ENCODE peak calls at places on chromosomes 12 and 14, in ten cellular contexts. E is IMR-90, M is A549, Z is uterus, F is prostate gland, W is heart left ventricle, L is tibial nerve, T is GM12891, A is HCT116, C is esophagus squamous epithelium. V is an unnamed sample.

GRCh38 chr14:103724116-103724515 is 8.5 kb downstream of the ZFYVE21 start:
- DNase-seq in T (no peak), M (no peak), W (peak; percentile 68), C (no peak), F (no peak), Z (peak; percentile 63), L (peak; percentile 60), A (no peak), E (peak; percentile 36), V (no peak)

GRCh38 chr12:119176267-119177055 is 2.3 kb upstream of the HSPB8 start:
- DNase-seq in A (peak; percentile 64), T (no peak), Z (peak; percentile 97), M (peak; percentile 78), E (peak; percentile 95), W (peak; percentile 92), L (peak; percentile 72), F (peak; percentile 83), C (peak; percentile 14), V (peak; percentile 76)

GRCh38 chr12:716506-716905 is 35.9 kb upstream of the WNK1 start:
- DNase-seq in C (no peak), E (no peak), L (no peak), M (no peak), T (no peak), F (no peak), A (no peak), W (peak; percentile 55), Z (peak; percentile 67), V (no peak)

GRCh38 chr12:66596189-66596588 is 82.7 kb downstream of the GRIP1 start:
- DNase-seq in Z (no peak), W (no peak), M (no peak), C (no peak), A (no peak), E (peak; percentile 7), L (no peak), F (no peak), T (no peak), V (no peak)

GRCh38 chr12:111451649-111452129 is 46.0 kb downstream of the SH2B3 start:
- DNase-seq in M (peak; percentile 56), W (no peak), T (no peak), C (no peak), F (no peak), E (peak; percentile 59), L (no peak), Z (peak; percentile 11), A (peak; percentile 24), V (no peak)

GRCh38 chr12:14885718-14886201 is at the start of gene MGP:
- DNase-seq in W (peak; percentile 69), F (peak; percentile 35), E (peak; percentile 18), T (no peak), Z (peak; percentile 81), A (no peak), M (no peak), C (no peak), L (peak; percentile 19), V (no peak)

GRCh38 chr14:87745507-87746118 is 247.4 kb downstream of the GALC start:
- DNase-seq in F (no peak), E (peak; percentile 7), L (no peak), C (no peak), Z (no peak), T (peak; percentile 11), A (peak; percentile 3), W (no peak), M (peak; percentile 37), V (no peak)

GRCh38 chr14:60968099-60968498 is 12.8 kb downstream of the TRMT5 start:
- DNase-seq in C (no peak), L (no peak), Z (no peak), T (no peak), F (no peak), M (no peak), A (no peak), W (no peak), E (no peak), V (no peak)

GRCh38 chr12:103181366-103182152 is 224.1 kb downstream of the ASCL1 start:
- DNase-seq in Z (no peak), F (no peak), W (no peak), E (no peak), M (no peak), A (no peak), L (no peak), T (peak; percentile 8), C (no peak), V (no peak)

GRCh38 chr12:64566122-64566521 is 44.2 kb upstream of the RASSF3 start:
- DNase-seq in Z (no peak), L (no peak), F (no peak), W (no peak), M (no peak), C (no peak), A (no peak), E (peak; percentile 47), T (no peak), V (no peak)

GRCh38 chr12:122981587-122982493 is 1.4 kb downstream of the ARL6IP4 start:
- DNase-seq in F (no peak), W (peak; percentile 9), M (no peak), C (no peak), A (no peak), Z (no peak), T (no peak), L (no peak), E (no peak), V (no peak)

GRCh38 chr12:32686340-32686739 is 7.2 kb downstream of the DNM1L start:
- DNase-seq in W (no peak), E (no peak), F (no peak), Z (no peak), C (no peak), M (no peak), A (no peak), L (no peak), T (no peak), V (no peak)

GRCh38 chr14:36975834-36976233 is 196.6 kb downstream of the SLC25A21 start:
- DNase-seq in L (no peak), C (no peak), T (no peak), F (no peak), A (no peak), W (no peak), Z (no peak), M (peak; percentile 76), E (peak; percentile 25), V (no peak)

DNA sequence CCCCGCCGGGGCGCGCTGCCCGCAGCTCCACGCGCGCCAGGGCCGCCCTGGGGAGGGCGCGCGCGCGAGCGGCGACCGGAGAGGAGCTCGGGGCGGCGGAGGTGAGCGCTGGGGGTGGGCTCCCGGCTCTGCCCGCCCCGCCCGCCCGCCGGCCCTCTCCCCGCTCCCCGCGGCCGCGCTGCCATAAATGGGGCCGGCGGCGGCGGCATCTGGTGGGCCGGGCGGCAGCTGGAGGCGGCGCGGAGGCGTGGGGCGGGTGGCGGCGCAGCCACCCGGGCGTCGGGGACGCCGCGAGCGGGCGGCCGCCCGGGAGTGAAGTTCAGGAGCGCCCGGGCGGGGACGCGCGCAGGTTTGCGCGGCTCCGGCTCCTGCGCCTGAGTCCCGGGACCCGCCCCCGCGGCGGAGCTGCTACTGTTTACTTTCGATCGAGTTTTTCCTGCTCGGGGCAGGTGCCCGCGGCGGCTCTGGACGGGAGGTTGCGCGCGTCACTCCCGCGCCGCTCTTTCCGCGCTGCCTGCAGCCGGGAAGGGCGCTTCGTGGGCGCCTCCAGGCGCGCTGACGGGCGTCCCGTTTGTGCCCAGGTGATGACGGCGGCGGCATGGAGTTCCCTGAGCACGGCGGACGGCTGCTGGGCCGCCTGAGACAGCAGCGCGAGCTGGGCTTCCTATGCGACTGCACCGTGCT is at the start of gene ZBTB42:
- DNase-seq in E (peak; percentile 48), L (no peak), W (peak; percentile 67), Z (peak; percentile 60), F (peak; percentile 95), C (peak; percentile 21), T (peak; percentile 75), M (no peak), A (no peak), V (peak; percentile 86)
- TF ChIP-seq POLR2A in E (no peak), L (no peak), W (no peak), Z (peak; percentile 11), F (peak; percentile 67), C (no peak), T (no peak), M (no peak), A (no peak), V (no peak)

GRCh38 chr14:94126800-94127199 is 2.6 kb downstream of the IFI27L2 start:
- DNase-seq in Z (no peak), W (no peak), A (no peak), M (no peak), C (no peak), L (no peak), E (no peak), T (no peak), F (no peak), V (no peak)

GRCh38 chr14:94127330-94127729 is 2.1 kb downstream of the IFI27L2 start:
- DNase-seq in W (no peak), A (no peak), L (no peak), M (no peak), F (no peak), E (no peak), Z (no peak), T (no peak), C (no peak), V (no peak)

GRCh38 chr14:94128216-94128839 is 1.1 kb downstream of the IFI27L2 start:
- DNase-seq in E (no peak), T (no peak), M (no peak), Z (no peak), A (no peak), C (no peak), F (no peak), W (no peak), L (no peak), V (no peak)

GRCh38 chr14:94129758-94130414 is 482 bp upstream of the IFI27L2 start:
- DNase-seq in T (no peak), F (no peak), C (no peak), A (peak; percentile 56), Z (peak; percentile 67), L (peak; percentile 48), E (peak; percentile 34), W (peak; percentile 62), M (peak; percentile 52), V (peak; percentile 36)

GRCh38 chr14:94129111-94129757 is at the start of gene IFI27L2:
- DNase-seq in E (peak; percentile 73), F (peak; percentile 43), A (peak; percentile 59), M (peak; percentile 79), L (peak; percentile 65), C (no peak), W (peak; percentile 86), Z (peak; percentile 79), T (peak; percentile 81), V (peak; percentile 88)
- TF ChIP-seq POLR2A in E (no peak), F (no peak), A (no peak), M (peak; percentile 42), L (peak; percentile 57), C (no peak), W (peak; percentile 42), Z (no peak), T (peak; percentile 61), V (peak; percentile 68)

GRCh38 chr14:59292028-59292427 is 103.6 kb downstream of the DAAM1 start:
- DNase-seq in E (no peak), Z (no peak), C (no peak), F (no peak), L (no peak), M (no peak), W (no peak), T (no peak), A (no peak), V (no peak)
- TF ChIP-seq POLR2A in E (no peak), Z (no peak), C (no peak), F (no peak), L (no peak), M (no peak), W (no peak), T (no peak), A (no peak), V (no peak)

DNA sequence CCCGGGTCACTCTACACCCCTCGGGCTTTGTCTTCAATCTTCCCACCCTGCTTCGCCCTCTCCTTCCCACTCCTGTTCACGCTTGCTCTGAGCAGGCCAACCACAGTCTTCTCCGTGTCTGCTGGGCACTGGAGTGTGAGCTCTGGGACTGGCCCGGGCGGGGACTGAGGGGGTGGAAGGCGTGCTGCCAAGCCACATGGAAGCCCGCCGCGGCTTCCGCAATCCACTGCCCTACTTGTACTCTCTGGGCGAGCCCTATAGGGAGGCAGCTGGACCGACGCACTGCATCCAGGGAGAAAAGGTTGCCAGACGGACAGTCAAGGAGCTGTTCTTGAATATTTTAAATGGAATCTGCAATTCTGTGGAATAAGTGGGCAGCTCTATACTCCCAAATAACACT is 24.8 kb downstream of the GOLGA3 start:
- DNase-seq in M (no peak), F (no peak), A (no peak), E (no peak), L (no peak), C (no peak), W (peak; percentile 24), Z (no peak), T (no peak), V (no peak)
- TF ChIP-seq POLR2A in M (no peak), F (no peak), A (no peak), E (no peak), L (no peak), C (no peak), W (no peak), Z (no peak), T (no peak), V (no peak)